ENCODE peak calls at places on chromosomes 2 and 18, in five cellular contexts. P, Y, S, B and L are unnamed samples.

GRCh38 chr2:127829845-127830246 is 18.9 kb upstream of the WDR33 start:
- DNase-seq in S (peak; percentile 42), B (no peak), P (no peak), Y (no peak), L (peak; percentile 64)

GRCh38 chr18:46518438-46518837 is 138.6 kb downstream of the LOXHD1 start:
- DNase-seq in Y (no peak), P (no peak), S (no peak), B (no peak), L (peak; percentile 27)

GRCh38 chr2:24824966-24825882 is 32.0 kb downstream of the CENPO start:
- DNase-seq in B (peak; percentile 64), P (peak; percentile 54), S (peak; percentile 62), Y (peak; percentile 10), L (no peak)

GRCh38 chr18:22136395-22136794 is 33.0 kb upstream of the GATA6 start:
- DNase-seq in P (no peak), B (no peak), Y (no peak), S (no peak), L (no peak)

GRCh38 chr18:70288851-70289328 is at the start of gene SOCS6:
- DNase-seq in B (peak; percentile 82), P (peak; percentile 74), S (peak; percentile 55), Y (no peak), L (peak; percentile 49)

GRCh38 chr2:189836644-189837043 is 52.4 kb downstream of the PMS1 start:
- DNase-seq in P (no peak), S (no peak), Y (no peak), B (no peak), L (no peak)

GRCh38 chr2:170155723-170156253 is 22.2 kb upstream of the MYO3B start:
- DNase-seq in S (no peak), Y (no peak), B (no peak), P (no peak), L (no peak)

GRCh38 chr2:240127911-240128607 is 8.0 kb downstream of the COPS9 start:
- DNase-seq in B (peak; percentile 67), Y (no peak), S (no peak), P (no peak), L (no peak)

GRCh38 chr2:107743274-107743673 is 83.4 kb upstream of the RGPD4 start:
- DNase-seq in S (no peak), Y (no peak), B (no peak), P (no peak), L (no peak)

GRCh38 chr2:62586981-62587380 is 81.0 kb upstream of the TMEM17 start:
- DNase-seq in Y (no peak), P (no peak), B (no peak), S (no peak), L (no peak)

GRCh38 chr18:50330176-50330575 is 42.7 kb upstream of the CXXC1 start:
- DNase-seq in Y (no peak), B (no peak), P (no peak), S (no peak), L (no peak)

GRCh38 chr2:110858135-110858737 is 125.9 kb downstream of the ACOXL start:
- DNase-seq in B (peak; percentile 28), P (no peak), S (no peak), Y (no peak), L (no peak)

GRCh38 chr2:237564526-237565131 is 1.7 kb upstream of the PRLH start:
- DNase-seq in Y (no peak), P (peak; percentile 43), B (no peak), S (no peak), L (no peak)

GRCh38 chr2:143034292-143035074 is 94.7 kb upstream of the ARHGAP15 start:
- DNase-seq in B (no peak), P (no peak), S (peak; percentile 75), Y (peak; percentile 67), L (peak; percentile 53)

GRCh38 chr2:128651000-128651399 is 332.3 kb upstream of the HS6ST1 start:
- DNase-seq in B (no peak), S (no peak), P (no peak), Y (no peak), L (no peak)

GRCh38 chr2:216139884-216140283 is 30.7 kb downstream of the XRCC5 start:
- DNase-seq in Y (peak; percentile 21), B (no peak), P (no peak), S (peak; percentile 24), L (no peak)

GRCh38 chr2:75022516-75022915 is 64.1 kb downstream of the POLE4 start:
- DNase-seq in Y (no peak), B (no peak), S (no peak), P (no peak), L (no peak)

GRCh38 chr2:107007927-107008326 is 122.0 kb upstream of the ST6GAL2 start:
- DNase-seq in P (no peak), S (no peak), B (no peak), Y (no peak), L (no peak)

GRCh38 chr2:233553366-233553765 is 13.2 kb downstream of the USP40 start:
- DNase-seq in B (no peak), P (no peak), Y (no peak), S (no peak), L (no peak)

GRCh38 chr2:7788736-7789135 is 871.5 kb downstream of the RNF144A start:
- DNase-seq in B (no peak), P (no peak), S (no peak), Y (no peak), L (no peak)

GRCh38 chr2:96088340-96089335 is 27.7 kb downstream of the ADRA2B start:
- DNase-seq in S (no peak), Y (no peak), B (peak; percentile 73), P (peak; percentile 39), L (peak; percentile 10)

GRCh38 chr2:111622859-111623258 is 261.1 kb downstream of the ANAPC1 start:
- DNase-seq in B (no peak), S (no peak), P (no peak), Y (no peak), L (no peak)

GRCh38 chr18:2547477-2548087 is 23.7 kb downstream of the METTL4 start:
- DNase-seq in S (peak; percentile 56), B (no peak), P (no peak), Y (peak; percentile 22), L (no peak)

GRCh38 chr2:60794271-60794863 is 38.3 kb downstream of the PAPOLG start:
- DNase-seq in B (no peak), S (peak; percentile 29), Y (no peak), P (no peak), L (no peak)

GRCh38 chr2:205187731-205188130 is 494.6 kb upstream of the NRP2 start:
- DNase-seq in P (no peak), S (no peak), B (no peak), Y (no peak), L (no peak)

GRCh38 chr2:46769809-46770208 is 145.8 kb downstream of the MCFD2 start:
- DNase-seq in B (no peak), Y (no peak), P (no peak), S (no peak), L (no peak)

GRCh38 chr2:151933266-151933804 is 105.1 kb upstream of the ARL5A start:
- DNase-seq in P (no peak), S (no peak), B (no peak), Y (no peak), L (no peak)

GRCh38 chr2:27073782-27074181 is 2.3 kb upstream of the OST4 start:
- DNase-seq in B (no peak), Y (no peak), S (no peak), P (no peak), L (no peak)

GRCh38 chr2:27070653-27071276 is 689 bp downstream of the OST4 start:
- DNase-seq in B (no peak), P (no peak), Y (no peak), S (no peak), L (no peak)

GRCh38 chr2:27072950-27073349 is 1.5 kb upstream of the OST4 start:
- DNase-seq in P (no peak), Y (no peak), S (no peak), B (no peak), L (no peak)

GRCh38 chr2:27071277-27071989 is at the start of gene OST4:
- DNase-seq in B (peak; percentile 95), P (peak; percentile 97), S (peak; percentile 95), Y (peak; percentile 83), L (peak; percentile 99)

DNA sequence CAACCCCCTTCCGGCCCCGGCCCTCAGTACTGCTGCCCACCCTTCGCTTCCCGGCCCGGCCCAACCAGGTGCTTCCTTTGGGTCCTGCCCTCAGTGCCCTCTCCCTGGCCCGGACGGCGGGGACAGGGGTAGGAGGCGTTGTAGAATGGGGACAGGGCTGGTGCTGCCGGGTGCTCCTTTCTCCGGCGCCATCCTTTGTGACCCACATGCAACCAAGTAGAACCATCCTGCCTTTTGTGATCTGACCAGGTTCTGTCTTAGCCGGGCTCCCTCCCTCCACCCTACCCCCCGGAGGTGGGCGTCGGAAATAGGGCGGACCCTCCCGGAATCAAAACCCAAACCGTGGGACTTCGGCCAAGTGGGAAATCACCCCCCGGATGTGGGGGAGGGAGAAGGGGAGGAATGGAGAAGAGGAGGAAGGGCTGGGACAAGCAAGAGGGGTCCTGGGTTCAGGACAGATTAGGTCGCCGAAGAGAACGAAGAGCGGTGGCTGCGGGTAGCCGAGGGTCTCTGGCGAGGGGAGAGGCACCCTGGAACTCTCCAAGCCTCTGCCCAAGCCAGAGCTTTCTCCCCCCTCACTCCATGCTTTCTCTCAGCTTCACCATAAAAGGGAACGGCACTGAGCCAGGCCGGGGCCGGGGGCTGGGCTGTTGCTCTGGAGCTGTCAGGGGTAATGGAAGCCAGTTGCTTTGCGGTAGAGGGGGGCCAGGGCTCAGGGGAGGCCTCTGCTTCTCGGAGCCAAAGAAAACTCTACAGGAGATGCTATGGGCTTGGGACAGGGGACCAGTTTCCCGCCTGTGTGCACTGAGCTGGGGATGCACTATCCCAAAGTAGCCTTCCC is 756 bp upstream of the OST4 start:
- DNase-seq in Y (no peak), B (no peak), S (no peak), P (peak; percentile 98), L (peak; percentile 89)
- TF ChIP-seq POLR2AphosphoS5 in Y (no peak), B (no peak), S (no peak), P (peak; percentile 94), L (no peak)

GRCh38 chr18:76503595-76503994 is 8.6 kb upstream of the ZNF516 start:
- DNase-seq in B (no peak), Y (no peak), S (no peak), P (no peak), L (no peak)
- TF ChIP-seq POLR2A in B (no peak), Y (no peak), S (no peak), P (no peak), L (peak; percentile 42)

GRCh38 chr2:28080911-28081310 is 190.4 kb downstream of the BABAM2 start:
- DNase-seq in Y (no peak), P (peak; percentile 74), B (no peak), S (no peak), L (no peak)
- TF ChIP-seq POLR2AphosphoS5 in Y (no peak), P (no peak), B (no peak), S (no peak), L (no peak)

DNA sequence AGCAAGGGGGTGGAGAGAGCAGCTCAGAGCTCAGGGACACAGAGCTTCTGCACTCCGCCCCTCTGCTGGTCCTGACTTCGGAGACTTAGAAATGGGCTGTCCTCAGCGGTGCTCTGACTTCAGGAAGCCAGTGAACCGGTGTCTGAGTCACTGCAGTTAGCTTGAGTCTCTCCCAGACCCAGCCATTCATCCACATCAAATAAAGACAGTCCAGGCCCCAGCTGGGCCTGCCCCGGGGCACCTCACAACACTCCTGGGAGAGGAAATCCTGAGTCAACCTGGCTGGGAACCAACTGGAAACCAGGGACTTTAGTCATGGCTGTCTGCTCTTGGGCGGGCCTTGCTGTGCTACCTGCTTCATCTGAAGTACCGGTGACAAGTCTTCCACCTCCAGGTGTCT is 5.4 kb upstream of the ITGB6 start:
- DNase-seq in Y (peak; percentile 99), P (peak; percentile 71), B (no peak), S (no peak), L (peak; percentile 34)
- TF ChIP-seq POLR2A in Y (no peak), P (no peak), B (no peak), S (no peak), L (no peak)